ENCODE peak calls at places on chromosomes 13 and 19, in four cellular contexts. O is transverse colon, B is upper lobe of left lung, C is suprapubic skin. H is an unnamed sample.

GRCh38 chr13:23350009-23350408 is 83.5 kb downstream of the SACS start:
- DNase-seq in B (no peak), C (no peak), O (no peak), H (no peak)

GRCh38 chr13:110371550-110372465 is 64.7 kb downstream of the COL4A2 start:
- DNase-seq in O (no peak), C (no peak), B (no peak), H (no peak)

GRCh38 chr19:3108775-3109174 is 14.6 kb downstream of the GNA11 start:
- DNase-seq in O (peak), C (no peak), B (peak), H (peak)

GRCh38 chr19:55275851-55276719 is 3.8 kb downstream of the HSPBP1 start:
- DNase-seq in O (no peak), B (no peak), C (no peak), H (no peak)

GRCh38 chr19:35355851-35356460 is 2.3 kb upstream of the FFAR3 start:
- DNase-seq in O (no peak), B (peak), C (peak), H (no peak)

GRCh38 chr19:28208745-28209144 is 1004.2 kb downstream of the UQCRFS1 start:
- DNase-seq in B (no peak), C (no peak), O (no peak), H (no peak)

GRCh38 chr13:28251462-28251861 is 113.1 kb downstream of the PAN3 start:
- DNase-seq in C (no peak), B (no peak), O (no peak), H (no peak)

GRCh38 chr19:19461671-19462622 is 53.4 kb downstream of the TSSK6 start:
- DNase-seq in C (no peak), B (peak), O (peak), H (peak)

GRCh38 chr13:30898070-30898469 is 8.0 kb upstream of the MEDAG start:
- DNase-seq in O (no peak), C (no peak), B (no peak), H (no peak)

GRCh38 chr19:38665219-38665931 is 17.9 kb downstream of the ACTN4 start:
- DNase-seq in C (no peak), B (no peak), O (no peak), H (no peak)

DNA sequence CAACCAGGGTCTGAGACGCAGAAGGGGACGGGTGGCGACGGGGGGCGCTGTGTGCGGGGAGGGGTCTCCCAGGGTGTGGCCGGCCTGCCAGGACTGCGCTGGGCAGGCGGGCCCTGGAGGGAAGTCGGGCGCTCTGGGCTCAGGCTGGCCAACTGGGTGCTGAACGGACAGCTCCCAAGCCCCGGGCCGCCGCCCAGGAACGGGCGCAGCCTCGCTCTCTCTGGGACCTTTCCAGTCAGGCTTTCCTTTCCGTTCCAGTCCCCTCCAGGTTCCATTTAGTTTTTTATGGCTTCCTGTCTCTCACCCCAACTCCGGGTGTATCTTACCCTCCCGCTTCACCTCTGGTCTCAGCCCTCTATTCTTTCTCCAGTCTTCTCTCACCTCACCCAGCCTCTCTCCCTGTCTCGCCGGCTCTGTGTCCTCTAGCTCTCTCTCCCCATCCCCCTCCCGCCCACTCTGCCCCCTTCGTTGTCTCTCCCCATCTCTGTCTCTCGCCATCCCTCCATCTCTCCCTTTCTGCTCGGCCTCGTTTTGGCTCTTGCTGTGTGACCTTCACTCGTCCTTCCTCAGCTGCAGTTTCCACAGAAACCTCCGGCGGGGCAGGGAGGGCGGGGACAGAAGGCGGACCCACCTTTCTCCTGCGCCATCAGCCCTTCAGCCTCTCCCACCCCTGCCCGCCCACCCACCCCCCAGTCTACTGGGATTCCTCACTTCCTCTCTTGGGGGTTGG is 3.3 kb upstream of the ATP1A3 start:
- DNase-seq in O (peak), B (peak), C (no peak), H (peak)
- TF ChIP-seq POLR2AphosphoS5 in O (no peak), B (no peak), C (no peak), H (no peak)

DNA sequence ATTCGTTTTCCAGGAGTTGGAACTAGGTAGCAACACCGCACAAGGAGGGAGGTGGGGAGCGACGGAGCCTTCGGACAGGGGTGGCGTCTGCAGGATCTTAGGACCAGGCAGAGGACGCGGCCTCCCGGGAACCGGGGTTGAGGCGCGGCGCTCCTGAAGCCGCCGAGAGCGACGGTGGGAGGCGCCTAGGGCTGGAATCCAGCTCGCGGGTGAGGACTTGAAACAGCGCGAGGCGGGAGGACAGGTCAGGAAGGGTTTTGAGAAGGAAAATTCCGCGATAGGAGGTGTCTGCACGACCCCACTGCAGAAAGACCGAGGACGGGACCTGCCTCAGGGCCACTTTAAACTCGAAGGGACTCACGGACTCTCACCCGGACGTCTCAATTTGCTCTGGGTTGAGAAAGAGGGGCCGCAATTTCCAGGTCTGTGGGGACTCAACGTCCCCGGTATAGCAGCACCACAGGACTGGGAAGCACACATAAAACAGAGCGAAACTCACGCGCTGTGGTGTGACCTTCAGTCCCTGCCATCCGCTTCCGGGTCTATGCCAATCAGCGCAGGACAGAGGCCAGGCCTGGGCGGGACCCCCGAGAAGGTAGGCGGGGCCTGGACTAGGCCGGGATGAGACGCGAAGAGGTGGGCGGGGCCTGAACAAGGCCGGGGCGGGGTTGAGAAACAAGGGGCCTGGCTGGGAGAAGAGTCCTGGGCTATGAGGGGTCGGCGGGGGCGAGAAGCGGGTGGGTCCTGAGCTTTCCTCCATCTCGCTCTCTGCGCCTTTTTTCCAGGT is at the start of gene ZNF320:
- DNase-seq in O (peak), C (peak), B (peak), H (peak)
- TF ChIP-seq EP300 in O (no peak), C (no peak), B (no peak), H (no peak)

GRCh38 chr19:45876411-45877197 is 9.3 kb downstream of the IRF2BP1 start:
- DNase-seq in O (peak), C (no peak), B (peak), H (peak)
- TF ChIP-seq POLR2AphosphoS5 in O (no peak), C (no peak), B (no peak), H (peak)

GRCh38 chr19:11574689-11575088 is 2.8 kb downstream of the ACP5 start:
- DNase-seq in B (no peak), O (no peak), C (no peak), H (no peak)
- TF ChIP-seq EP300 in B (no peak), O (no peak), C (no peak), H (no peak)

GRCh38 chr19:44607049-44607448 is 6.3 kb upstream of the IGSF23 start:
- DNase-seq in O (no peak), C (no peak), B (peak), H (no peak)
- TF ChIP-seq POLR2AphosphoS5 in O (peak), C (no peak), B (peak), H (peak)

DNA sequence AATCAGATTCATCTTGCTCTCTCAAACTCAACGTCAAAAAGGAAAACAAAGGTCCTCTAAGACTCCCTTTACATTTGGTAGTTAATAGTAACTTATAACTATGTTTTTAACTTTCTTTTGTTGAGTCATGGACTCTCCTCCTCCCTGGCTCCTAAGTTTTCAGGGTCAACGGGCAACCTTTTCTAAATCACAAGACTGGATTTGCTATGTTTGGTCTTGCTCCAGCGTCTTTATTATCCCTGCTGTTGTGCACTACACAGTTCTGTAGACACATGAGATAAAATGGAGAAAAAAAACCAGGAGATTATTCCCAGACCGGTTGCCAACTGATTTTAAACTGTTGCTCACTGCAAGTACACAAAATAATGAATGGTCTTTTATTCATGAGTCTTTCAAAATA is 1.9 kb upstream of the ITM2B start:
- DNase-seq in B (no peak), C (no peak), O (no peak), H (no peak)
- TF ChIP-seq EP300 in B (no peak), C (no peak), O (no peak), H (no peak)

DNA sequence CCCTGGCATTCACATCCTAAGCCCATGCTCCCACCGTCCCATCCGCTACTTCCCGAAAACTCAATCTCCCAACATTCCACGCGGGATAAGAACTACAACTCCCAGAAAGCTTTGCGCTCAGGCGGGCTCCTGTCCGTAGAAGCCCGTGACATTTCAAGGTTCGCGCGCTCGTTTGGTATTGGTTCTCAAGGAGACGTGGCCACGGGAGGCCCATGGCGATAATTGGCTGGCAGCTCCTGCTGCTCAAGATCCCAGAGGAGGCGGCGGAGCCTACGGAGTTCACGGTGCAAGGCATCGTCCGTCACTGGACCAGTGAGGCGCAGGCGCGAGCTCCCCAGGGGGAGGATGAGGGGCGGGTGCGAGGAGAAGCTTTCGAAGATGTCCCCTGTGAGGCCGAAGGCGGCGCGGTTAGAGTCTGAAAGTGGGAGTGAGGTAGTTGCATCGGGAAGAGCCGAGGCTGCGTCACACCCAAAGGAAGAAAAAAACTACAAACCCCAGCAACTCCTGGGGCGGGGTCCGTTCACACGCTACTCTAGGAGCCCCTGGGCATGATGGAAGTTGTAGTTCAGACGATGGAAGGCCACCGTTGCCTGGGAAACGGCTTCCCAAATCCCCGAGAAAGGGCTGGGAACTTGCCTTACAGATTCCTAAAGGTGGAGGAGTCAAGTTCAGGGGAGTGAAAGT is 1.2 kb upstream of the MAMSTR start:
- DNase-seq in B (peak), O (peak), C (peak), H (peak)
- TF ChIP-seq POLR2AphosphoS5 in B (no peak), O (peak), C (peak), H (peak)

GRCh38 chr19:49453013-49453756 is at the start of gene ALDH16A1:
- DNase-seq in O (peak), C (peak), B (peak), H (peak)
- TF ChIP-seq EP300 in O (no peak), C (no peak), B (no peak), H (no peak)

DNA sequence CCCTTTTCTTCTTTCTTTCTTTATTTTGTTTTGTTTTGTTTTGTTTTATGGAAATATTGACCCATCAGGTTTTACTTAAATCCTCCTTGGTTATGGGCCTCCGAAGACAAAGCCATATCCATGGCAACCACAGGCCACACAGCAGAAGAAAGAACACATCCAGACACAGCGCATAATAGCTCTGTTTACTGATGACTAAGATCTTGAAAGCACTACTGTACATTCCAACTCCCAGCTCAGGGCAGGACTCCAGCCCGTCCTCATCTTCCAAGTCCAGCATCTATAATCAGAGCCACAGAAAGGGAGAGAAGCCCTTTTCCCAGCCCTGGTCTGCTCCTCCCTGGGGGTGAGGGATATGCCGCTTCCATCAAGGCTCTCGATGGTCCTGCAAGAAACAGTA is 84.3 kb downstream of the NUFIP1 start:
- DNase-seq in B (no peak), C (peak), O (peak), H (peak)
- TF ChIP-seq POLR2AphosphoS5 in B (no peak), C (no peak), O (peak), H (peak)